ENCODE peak calls at places on chromosomes 5 and 9, in six cellular contexts. L is fibroblast of lung, P is esophagus squamous epithelium, E is neural progenitor cell, J is IMR-90, S is brain microvascular endothelial cell. U is an unnamed sample.

GRCh38 chr5:41433552-41434181 is 76.7 kb downstream of the PLCXD3 start:
- DNase-seq in S (no peak), L (no peak), E (peak), P (no peak), J (peak), U (no peak)

GRCh38 chr5:113806250-113806649 is 292.8 kb downstream of the YTHDC2 start:
- DNase-seq in J (peak), P (no peak), S (no peak), E (peak), L (peak), U (no peak)

GRCh38 chr5:87400305-87400899 is 12.3 kb downstream of the CCNH start:
- DNase-seq in S (no peak), L (peak), E (peak), P (no peak), J (peak), U (no peak)

GRCh38 chr9:89079421-89079820 is 88.2 kb downstream of the S1PR3 start:
- DNase-seq in L (peak), S (no peak), P (no peak), J (peak), E (no peak), U (no peak)

GRCh38 chr9:80899208-80899607 is 790.1 kb downstream of the TLE1 start:
- DNase-seq in P (no peak), L (peak), J (peak), S (no peak), E (no peak), U (no peak)

GRCh38 chr5:17918373-17919104 is 284.3 kb downstream of the TAF11L14 start:
- DNase-seq in L (no peak), E (peak), S (peak), P (no peak), J (no peak), U (no peak)

GRCh38 chr5:1767524-1768282 is 31.9 kb downstream of the MRPL36 start:
- DNase-seq in L (no peak), P (no peak), J (no peak), S (no peak), E (no peak), U (no peak)

GRCh38 chr5:66958126-66958983 is 238.2 kb downstream of the CD180 start:
- DNase-seq in L (peak), J (peak), P (no peak), S (peak), E (no peak), U (no peak)

GRCh38 chr9:127038531-127038930 is 83.9 kb downstream of the ANGPTL2 start:
- DNase-seq in P (no peak), J (no peak), E (no peak), L (no peak), S (no peak), U (peak)

GRCh38 chr5:149128023-149128875 is 13.0 kb upstream of the ABLIM3 start:
- DNase-seq in L (peak), J (peak), E (peak), P (no peak), S (peak), U (no peak)

DNA sequence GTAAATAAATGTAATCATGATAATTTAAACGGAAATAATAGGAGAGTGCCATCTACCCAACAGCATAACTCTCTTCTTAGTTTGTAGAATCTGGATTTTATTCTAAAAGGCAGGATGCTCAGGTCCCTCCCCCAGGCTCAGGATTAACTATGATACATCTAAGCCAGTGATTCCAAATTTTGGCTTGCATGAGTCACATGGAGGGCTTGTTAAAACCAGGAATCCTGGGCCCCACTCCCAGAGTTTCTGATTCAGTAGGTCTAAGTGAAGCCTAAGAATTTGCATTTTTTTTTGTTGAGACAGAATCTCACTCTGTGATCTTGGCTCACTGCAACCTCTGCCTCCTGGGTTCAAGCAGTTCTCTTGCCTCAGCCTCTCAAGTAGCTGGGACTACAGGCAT is 62.3 kb upstream of the ZFR start:
- DNase-seq in S (no peak), J (peak), E (no peak), P (no peak), L (peak), U (no peak)
- H3K27ac ChIP-seq in S (no peak), J (peak), E (no peak), P (peak), L (peak), U (peak)

GRCh38 chr5:110630350-110630749 is 96.1 kb downstream of the TMEM232 start:
- DNase-seq in J (no peak), S (no peak), E (no peak), P (no peak), L (no peak), U (no peak)

GRCh38 chr5:110623875-110624274 is 102.6 kb downstream of the TMEM232 start:
- DNase-seq in S (peak), L (peak), P (no peak), E (no peak), J (peak), U (no peak)

GRCh38 chr5:110631236-110631635 is 95.2 kb downstream of the TMEM232 start:
- DNase-seq in S (no peak), P (no peak), J (no peak), E (no peak), L (no peak), U (no peak)

GRCh38 chr5:110625376-110625999 is 101.0 kb downstream of the TMEM232 start:
- DNase-seq in S (no peak), L (peak), P (no peak), J (peak), E (peak), U (no peak)
- H3K4me3 ChIP-seq in S (no peak), L (no peak), P (no peak), J (no peak), E (no peak), U (no peak)

DNA sequence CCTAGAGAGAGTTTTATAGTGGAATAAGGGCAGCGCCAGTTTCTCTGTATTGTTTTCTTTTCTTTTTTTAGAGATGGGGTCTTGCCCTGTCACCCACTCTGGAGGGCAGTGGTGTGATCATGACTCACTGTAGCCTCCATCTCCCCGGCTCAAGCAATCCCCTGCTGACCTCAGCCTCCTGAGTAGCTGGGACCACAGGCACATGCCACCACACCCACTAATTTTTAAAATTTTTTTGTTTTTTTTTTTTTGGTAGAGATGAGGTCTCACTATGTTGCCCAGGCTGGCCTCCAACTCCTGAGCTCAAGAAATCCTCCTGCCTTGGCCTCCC is 119.0 kb downstream of the PIK3R1 start:
- DNase-seq in J (no peak), E (no peak), S (no peak), L (no peak), P (no peak), U (no peak)
- H3K27ac ChIP-seq in J (no peak), E (no peak), S (peak), L (no peak), P (no peak), U (no peak)

DNA sequence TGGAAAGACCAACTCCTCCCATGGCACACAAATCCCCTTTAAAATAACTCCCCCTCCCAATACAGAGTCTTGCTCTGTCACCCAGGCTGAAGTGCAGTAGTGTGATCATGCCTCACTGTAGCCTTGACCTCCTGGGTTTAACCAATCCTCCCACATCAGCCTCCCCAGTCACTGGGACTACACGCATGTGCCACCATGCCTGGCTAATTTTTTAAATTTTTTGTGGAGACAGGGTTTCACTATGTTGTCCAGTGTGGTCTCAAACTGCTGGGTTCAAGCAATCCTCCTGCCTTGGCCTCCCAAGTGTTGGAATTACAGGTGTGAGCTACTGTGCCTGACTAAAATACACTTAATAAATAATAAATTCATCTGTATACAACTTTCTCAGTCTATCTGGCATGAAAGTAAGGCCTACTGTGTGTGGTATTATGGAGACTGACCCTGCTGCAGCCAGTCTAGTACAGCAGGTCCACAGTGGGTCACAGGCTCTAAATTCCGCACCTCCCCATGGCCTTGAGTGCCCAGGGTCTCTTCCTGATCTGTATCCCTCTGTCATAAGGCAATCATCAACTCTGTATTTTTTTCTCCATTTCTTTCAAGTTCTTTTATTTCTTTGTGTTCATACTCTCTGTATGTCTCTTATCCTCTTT is 169.4 kb downstream of the MAPKAP1 start:
- DNase-seq in J (no peak), L (no peak), P (no peak), E (no peak), S (no peak), U (no peak)
- H3K4me3 ChIP-seq in J (no peak), L (no peak), P (no peak), E (no peak), S (no peak), U (no peak)

GRCh38 chr5:179065703-179066102 is 5.5 kb downstream of the ZNF354C start:
- DNase-seq in L (no peak), J (no peak), P (no peak), S (no peak), E (no peak), U (no peak)

GRCh38 chr5:179055436-179055835 is 4.7 kb upstream of the ZNF354C start:
- DNase-seq in E (no peak), L (no peak), J (no peak), S (no peak), P (no peak), U (no peak)

GRCh38 chr5:179054876-179055275 is 5.3 kb upstream of the ZNF354C start:
- DNase-seq in J (no peak), P (no peak), S (no peak), L (no peak), E (no peak), U (no peak)

GRCh38 chr5:179061025-179061424 is 852 bp downstream of the ZNF354C start:
- DNase-seq in J (no peak), L (no peak), P (no peak), E (no peak), S (no peak), U (no peak)

GRCh38 chr5:179060116-179061008 is at the start of gene ZNF354C:
- DNase-seq in J (peak), L (peak), P (peak), E (peak), S (peak), U (no peak)
- H3K27ac ChIP-seq in J (peak), L (peak), P (peak), E (no peak), S (peak), U (peak)

GRCh38 chr9:137618105-137619067 is at the start of gene EHMT1:
- DNase-seq in J (peak), E (peak), L (peak), S (peak), P (no peak), U (peak)

GRCh38 chr9:137621131-137621757 is 2.4 kb downstream of the EHMT1 start:
- DNase-seq in P (no peak), S (peak), E (no peak), L (peak), J (no peak), U (no peak)

GRCh38 chr9:137619240-137620090 is 660 bp downstream of the EHMT1 start:
- DNase-seq in L (peak), S (peak), E (peak), J (peak), P (no peak), U (no peak)

GRCh38 chr9:137615387-137615871 is 3.4 kb upstream of the EHMT1 start:
- DNase-seq in S (no peak), E (no peak), P (no peak), J (no peak), L (no peak), U (no peak)

DNA sequence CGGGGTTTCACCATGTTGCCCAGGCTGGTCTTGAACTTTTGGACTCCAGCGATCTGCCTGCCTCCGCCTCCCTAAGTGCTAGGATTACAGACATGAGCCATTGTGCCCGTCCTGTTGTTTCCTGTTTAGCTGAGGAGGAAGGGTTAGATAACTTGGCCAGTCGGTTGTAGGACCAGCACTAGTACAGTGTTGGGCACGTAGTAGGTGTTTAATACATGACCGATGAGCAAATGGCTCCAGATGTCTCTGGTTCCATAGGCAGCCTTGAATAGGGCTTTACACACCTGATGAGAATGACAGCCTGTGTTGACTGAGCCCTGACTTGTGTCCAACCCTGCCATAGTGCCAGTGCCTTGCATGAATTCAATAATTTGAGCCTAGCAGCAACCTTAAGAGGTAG is 1.8 kb downstream of the EHMT1 start:
- DNase-seq in L (no peak), E (no peak), P (no peak), S (no peak), J (no peak), U (no peak)
- H3K4me3 ChIP-seq in L (peak), E (peak), P (peak), S (no peak), J (no peak), U (no peak)